ENCODE peak calls at places on chromosomes 2 and 18, in nine cellular contexts. B, H, E, U, C, W, S, J and F are unnamed samples.

GRCh38 chr2:23131066-23131575 is 253.9 kb upstream of the KLHL29 start:
- DNase-seq in H (no peak), S (no peak), U (no peak), C (no peak), E (no peak), B (no peak), W (no peak), J (no peak), F (no peak)

GRCh38 chr18:69469444-69469919 is 68.8 kb downstream of the DOK6 start:
- DNase-seq in S (peak; percentile 17), J (peak; percentile 24), C (peak; percentile 3), U (no peak), H (no peak), W (peak; percentile 14), E (no peak), B (no peak), F (peak; percentile 21)

GRCh38 chr18:48790869-48791635 is 159.7 kb downstream of the SMAD7 start:
- DNase-seq in W (no peak), E (no peak), J (no peak), B (peak; percentile 8), C (no peak), S (no peak), U (no peak), H (no peak), F (no peak)

GRCh38 chr2:231300020-231300721 is 95.3 kb upstream of the B3GNT7 start:
- DNase-seq in C (no peak), J (no peak), W (no peak), B (no peak), E (peak; percentile 24), H (no peak), S (no peak), U (peak; percentile 50), F (no peak)

GRCh38 chr2:218381916-218382366 is at the start of gene SLC11A1:
- DNase-seq in W (no peak), E (no peak), J (no peak), H (no peak), C (no peak), B (no peak), S (no peak), U (no peak), F (no peak)

GRCh38 chr2:207725815-207726578 is 14.6 kb downstream of the CCNYL1 start:
- DNase-seq in J (no peak), H (no peak), U (no peak), C (peak; percentile 36), W (no peak), S (no peak), B (no peak), E (no peak), F (no peak)

GRCh38 chr18:59690216-59691045 is 6.8 kb downstream of the CCBE1 start:
- DNase-seq in S (no peak), E (no peak), J (no peak), C (no peak), U (peak; percentile 23), W (no peak), B (no peak), H (no peak), F (no peak)

GRCh38 chr2:180694445-180695421 is 285.7 kb upstream of the UBE2E3 start:
- DNase-seq in S (no peak), J (no peak), B (no peak), E (peak; percentile 10), W (no peak), U (no peak), C (no peak), H (no peak), F (no peak)

GRCh38 chr18:11175266-11175947 is 26.0 kb upstream of the PIEZO2 start:
- DNase-seq in B (no peak), H (no peak), J (no peak), U (peak; percentile 81), S (no peak), E (peak; percentile 67), W (no peak), C (no peak), F (no peak)

GRCh38 chr2:158845869-158846268 is 50.8 kb downstream of the DAPL1 start:
- DNase-seq in S (no peak), J (no peak), W (no peak), B (no peak), C (no peak), E (peak; percentile 39), U (peak; percentile 59), H (no peak), F (no peak)

GRCh38 chr2:180443896-180444295 is 436.8 kb upstream of the CWC22 start:
- DNase-seq in J (no peak), S (no peak), B (no peak), E (no peak), C (no peak), U (no peak), H (no peak), W (no peak), F (no peak)

GRCh38 chr2:99851091-99851490 is 291.3 kb downstream of the AFF3 start:
- DNase-seq in J (no peak), W (no peak), B (no peak), S (no peak), E (no peak), H (no peak), U (peak; percentile 48), C (no peak), F (no peak)

GRCh38 chr18:3648695-3649094 is 198.7 kb downstream of the TGIF1 start:
- DNase-seq in C (no peak), H (no peak), U (no peak), S (no peak), J (no peak), B (no peak), E (no peak), W (no peak), F (no peak)

GRCh38 chr2:60954139-60954538 is 63.4 kb upstream of the PEX13 start:
- DNase-seq in H (no peak), C (no peak), W (no peak), B (no peak), S (no peak), U (no peak), E (no peak), J (peak; percentile 34), F (no peak)

GRCh38 chr2:237967463-237967871 is 653 bp downstream of the UBE2F start:
- DNase-seq in C (peak; percentile 17), S (peak; percentile 18), U (peak; percentile 14), H (no peak), J (no peak), B (no peak), E (no peak), W (no peak), F (no peak)

GRCh38 chr2:9554841-9555337 is 741 bp downstream of the ADAM17 start:
- DNase-seq in H (no peak), U (peak; percentile 86), B (no peak), S (no peak), W (peak; percentile 9), E (peak; percentile 81), J (peak; percentile 15), C (peak; percentile 76), F (peak; percentile 42)

GRCh38 chr2:222413295-222413911 is 10.9 kb upstream of the SGPP2 start:
- DNase-seq in U (no peak), E (no peak), J (no peak), W (no peak), B (no peak), H (no peak), C (no peak), S (no peak), F (no peak)

GRCh38 chr18:410103-410502 is 90.4 kb downstream of the COLEC12 start:
- DNase-seq in H (no peak), B (no peak), S (no peak), U (no peak), C (no peak), J (no peak), W (no peak), E (no peak), F (no peak)